ENCODE peak calls at places on chromosomes 4 and X, in four cellular contexts. One of them, this sample, is unnamed.

GRCh38 chrX:71870337-71871098 is 40.1 kb upstream of the NHSL2 start:
- DNase-seq in K562: peak; percentile 26
- DNase-seq in stomach: no peak
- DNase-seq in spleen: no peak
- DNase-seq in this sample: no peak

GRCh38 chrX:10545882-10546281 is 74.5 kb downstream of the MID1 start:
- DNase-seq in K562: no peak
- DNase-seq in stomach: no peak
- DNase-seq in spleen: no peak
- DNase-seq in this sample: no peak

GRCh38 chrX:85914431-85914830 is 132.9 kb downstream of the CHM start:
- DNase-seq in K562: no peak
- DNase-seq in stomach: no peak
- DNase-seq in spleen: no peak
- DNase-seq in this sample: no peak

GRCh38 chr4:853416-853781 is 27.5 kb upstream of the CPLX1 start:
- DNase-seq in K562: no peak
- DNase-seq in stomach: no peak
- DNase-seq in spleen: peak; percentile 64
- DNase-seq in this sample: no peak

GRCh38 chrX:100980608-100981497 is 11.3 kb downstream of the ARL13A start:
- DNase-seq in K562: peak; percentile 6
- DNase-seq in stomach: peak; percentile 65
- DNase-seq in spleen: no peak
- DNase-seq in this sample: no peak

GRCh38 chrX:72255445-72255844 is 16.6 kb upstream of the ERCC6L start:
- DNase-seq in K562: no peak
- DNase-seq in stomach: peak; percentile 27
- DNase-seq in spleen: no peak
- DNase-seq in this sample: no peak

GRCh38 chrX:720858-721257 is 90.3 kb downstream of the SHOX start:
- DNase-seq in K562: no peak
- DNase-seq in stomach: no peak
- DNase-seq in spleen: no peak
- DNase-seq in this sample: no peak

GRCh38 chr4:168357941-168358340 is 39.4 kb upstream of the DDX60 start:
- DNase-seq in K562: no peak
- DNase-seq in stomach: no peak
- DNase-seq in spleen: no peak
- DNase-seq in this sample: no peak

GRCh38 chr4:143185253-143186107 is 763 bp downstream of the USP38 start:
- DNase-seq in K562: peak; percentile 48
- DNase-seq in stomach: no peak
- DNase-seq in spleen: peak; percentile 80
- DNase-seq in this sample: peak; percentile 16

GRCh38 chr4:150366487-150366999 is 215.4 kb upstream of the MAB21L2 start:
- DNase-seq in K562: no peak
- DNase-seq in stomach: no peak
- DNase-seq in spleen: no peak
- DNase-seq in this sample: no peak

GRCh38 chr4:97998203-97998602 is 145.1 kb downstream of the STPG2 start:
- DNase-seq in K562: no peak
- DNase-seq in stomach: no peak
- DNase-seq in spleen: no peak
- DNase-seq in this sample: no peak

GRCh38 chr4:3284734-3285557 is 7.9 kb upstream of the RGS12 start:
- DNase-seq in K562: no peak
- DNase-seq in stomach: peak; percentile 21
- DNase-seq in spleen: no peak
- DNase-seq in this sample: no peak

GRCh38 chr4:101102114-101102752 is 245.1 kb downstream of the PPP3CA start:
- DNase-seq in K562: no peak
- DNase-seq in stomach: peak; percentile 42
- DNase-seq in spleen: no peak
- DNase-seq in this sample: peak; percentile 20

GRCh38 chrX:67777148-67777547 is 233.3 kb downstream of the AR start:
- DNase-seq in K562: no peak
- DNase-seq in stomach: no peak
- DNase-seq in spleen: no peak
- DNase-seq in this sample: no peak
- TF ChIP-seq CTCF in K562: no peak
- TF ChIP-seq CTCF in stomach: no peak
- TF ChIP-seq CTCF in spleen: no peak
- TF ChIP-seq CTCF in this sample: no peak

DNA sequence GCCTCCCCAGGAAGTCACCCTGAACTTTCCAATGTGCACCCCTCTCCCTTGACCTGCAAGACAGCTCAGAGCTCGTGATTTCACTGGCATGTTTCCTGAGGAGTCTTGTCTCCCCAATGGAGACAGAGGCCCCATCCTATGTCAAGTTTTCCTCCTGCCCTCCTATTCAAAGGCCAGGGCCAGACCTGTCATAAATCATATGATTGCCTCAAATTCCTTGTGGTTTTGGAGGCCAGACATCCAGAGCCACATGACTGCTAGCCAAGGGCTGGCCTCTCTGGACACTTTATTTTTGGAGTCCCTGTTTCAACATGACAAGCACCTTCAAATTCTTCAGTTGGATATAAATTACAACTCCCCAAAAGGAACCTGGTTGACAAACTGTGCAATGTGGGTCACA is 76.0 kb upstream of the TFDP3 start:
- DNase-seq in K562: no peak
- DNase-seq in stomach: no peak
- DNase-seq in spleen: no peak
- DNase-seq in this sample: no peak
- TF ChIP-seq POLR2AphosphoS5 in K562: no peak
- TF ChIP-seq POLR2AphosphoS5 in stomach: no peak
- TF ChIP-seq POLR2AphosphoS5 in spleen: no peak
- TF ChIP-seq POLR2AphosphoS5 in this sample: no peak

GRCh38 chrX:50691820-50692219 is 122.2 kb downstream of the SHROOM4 start:
- DNase-seq in K562: peak; percentile 54
- DNase-seq in stomach: no peak
- DNase-seq in spleen: no peak
- DNase-seq in this sample: no peak

GRCh38 chrX:50698944-50699343 is 115.0 kb downstream of the SHROOM4 start:
- DNase-seq in K562: no peak
- DNase-seq in stomach: no peak
- DNase-seq in spleen: no peak
- DNase-seq in this sample: no peak

GRCh38 chrX:50700921-50701320 is 113.1 kb downstream of the SHROOM4 start:
- DNase-seq in K562: no peak
- DNase-seq in stomach: no peak
- DNase-seq in spleen: no peak
- DNase-seq in this sample: no peak

GRCh38 chrX:50697691-50698090 is 116.3 kb downstream of the SHROOM4 start:
- DNase-seq in K562: no peak
- DNase-seq in stomach: no peak
- DNase-seq in spleen: no peak
- DNase-seq in this sample: no peak
- H3K4me1 ChIP-seq in K562: no peaks in the 10 kb centered on the region
- H3K4me1 ChIP-seq in stomach: no peaks in the 10 kb centered on the region
- H3K4me1 ChIP-seq in spleen: no peaks in the 10 kb centered on the region
- H3K4me1 ChIP-seq in this sample: no peaks in the 10 kb centered on the region

DNA sequence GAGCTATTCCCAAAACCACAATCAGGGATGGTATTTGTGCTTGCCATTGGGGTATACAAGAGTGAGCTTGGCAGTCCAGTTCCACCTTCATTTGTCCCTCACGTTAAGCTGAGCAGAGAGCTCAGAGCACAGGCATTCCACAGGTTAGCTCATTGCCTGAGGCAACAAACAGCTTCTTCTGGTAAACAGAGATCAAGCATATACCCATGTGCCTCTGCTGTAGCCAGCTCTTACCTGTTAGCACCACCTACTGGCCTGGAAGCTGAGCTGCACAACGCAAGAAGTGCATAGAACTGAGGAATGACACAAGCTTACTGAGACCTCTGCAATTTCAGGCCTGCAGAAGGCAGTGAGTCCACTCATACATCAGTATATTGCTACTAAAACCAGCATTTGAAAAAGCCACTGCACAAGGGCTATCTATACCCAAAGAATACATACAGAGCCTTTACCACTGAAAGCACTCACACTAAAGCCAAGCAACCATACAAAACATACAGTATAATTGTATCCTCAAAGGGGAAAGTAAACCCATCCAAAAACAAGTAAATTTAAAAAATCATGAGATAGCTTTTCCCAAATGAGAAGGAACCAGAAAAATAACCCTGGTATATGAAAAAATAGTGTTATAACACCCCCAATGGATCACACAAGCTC is 258.3 kb upstream of the GABRA2 start:
- DNase-seq in K562: peak; percentile 18
- DNase-seq in stomach: no peak
- DNase-seq in spleen: no peak
- DNase-seq in this sample: peak; percentile 16
- TF ChIP-seq CTCF in K562: peak; percentile 31
- TF ChIP-seq CTCF in stomach: no peak
- TF ChIP-seq CTCF in spleen: no peak
- TF ChIP-seq CTCF in this sample: peak; percentile 51

DNA sequence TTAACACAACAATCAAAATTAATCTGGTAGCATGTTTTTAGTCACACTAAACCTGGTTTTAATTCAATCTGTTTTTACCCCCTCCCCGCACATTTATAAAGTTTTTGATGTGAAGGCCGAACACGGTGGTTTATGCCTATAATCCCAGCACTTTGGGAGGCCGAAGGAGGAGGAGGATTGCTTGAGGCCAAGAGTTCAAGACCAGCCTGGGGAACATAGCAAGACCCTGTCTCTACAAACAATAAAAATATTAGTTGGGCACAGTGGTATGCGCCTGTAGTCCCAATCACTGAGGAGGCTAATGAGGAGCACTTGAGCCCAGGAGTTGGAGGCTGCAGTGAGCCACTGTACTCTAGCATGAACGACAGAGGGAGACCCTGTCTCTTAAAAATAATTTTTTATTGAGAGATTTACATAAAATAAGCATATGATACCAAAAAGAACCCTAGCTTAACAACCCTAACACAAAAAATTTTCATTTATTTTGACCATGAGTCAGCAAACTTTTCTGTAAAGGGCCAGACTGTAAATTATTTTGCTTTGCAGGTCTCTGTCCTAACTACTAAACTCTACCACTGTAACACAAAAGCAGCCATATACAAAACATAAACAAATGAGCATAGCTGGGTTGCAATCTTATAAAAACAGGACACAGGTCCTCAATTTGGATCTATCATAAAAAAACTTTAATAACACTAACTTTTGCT is 21.5 kb downstream of the HNRNPD start:
- DNase-seq in K562: no peak
- DNase-seq in stomach: no peak
- DNase-seq in spleen: no peak
- DNase-seq in this sample: no peak
- TF ChIP-seq POLR2AphosphoS5 in K562: peak; percentile 57
- TF ChIP-seq POLR2AphosphoS5 in stomach: no peak
- TF ChIP-seq POLR2AphosphoS5 in spleen: no peak
- TF ChIP-seq POLR2AphosphoS5 in this sample: no peak

This sample was measured in transverse colon.